ENCODE peak calls at places on chromosomes 16 and 17, in seven cellular contexts. One of them, this sample, is unnamed.

GRCh38 chr16:89863741-89864391 is 9.5 kb upstream of the TCF25 start:
- DNase-seq in endothelial cell of umbilical vein: peak; percentile 86
- DNase-seq in GM23338: no peak
- DNase-seq in cardiac muscle cell: peak; percentile 73
- DNase-seq in GM12878: peak; percentile 69
- DNase-seq in stomach: no peak
- DNase-seq in CD8-positive, alpha-beta T cell: peak; percentile 62
- DNase-seq in this sample: no peak

GRCh38 chr16:73337371-73337770 is 289.4 kb upstream of the ZFHX3 start:
- DNase-seq in endothelial cell of umbilical vein: no peak
- DNase-seq in GM23338: no peak
- DNase-seq in cardiac muscle cell: no peak
- DNase-seq in GM12878: no peak
- DNase-seq in stomach: no peak
- DNase-seq in CD8-positive, alpha-beta T cell: no peak
- DNase-seq in this sample: no peak

GRCh38 chr16:89949121-89949742 is 677 bp downstream of the DEF8 start:
- DNase-seq in endothelial cell of umbilical vein: no peak
- DNase-seq in GM23338: peak; percentile 25
- DNase-seq in cardiac muscle cell: no peak
- DNase-seq in GM12878: no peak
- DNase-seq in stomach: no peak
- DNase-seq in CD8-positive, alpha-beta T cell: no peak
- DNase-seq in this sample: no peak

GRCh38 chr17:28057731-28058246 is 15.3 kb downstream of the NLK start:
- DNase-seq in endothelial cell of umbilical vein: no peak
- DNase-seq in GM23338: no peak
- DNase-seq in cardiac muscle cell: no peak
- DNase-seq in GM12878: peak; percentile 84
- DNase-seq in stomach: no peak
- DNase-seq in CD8-positive, alpha-beta T cell: no peak
- DNase-seq in this sample: peak; percentile 30

GRCh38 chr17:77534137-77534536 is 393.4 kb downstream of the SEC14L1 start:
- DNase-seq in endothelial cell of umbilical vein: no peak
- DNase-seq in GM23338: no peak
- DNase-seq in cardiac muscle cell: no peak
- DNase-seq in GM12878: no peak
- DNase-seq in stomach: no peak
- DNase-seq in CD8-positive, alpha-beta T cell: no peak
- DNase-seq in this sample: no peak

GRCh38 chr17:68343976-68344375 is 52.7 kb downstream of the ARSG start:
- DNase-seq in endothelial cell of umbilical vein: no peak
- DNase-seq in GM23338: no peak
- DNase-seq in cardiac muscle cell: no peak
- DNase-seq in GM12878: no peak
- DNase-seq in stomach: no peak
- DNase-seq in CD8-positive, alpha-beta T cell: no peak
- DNase-seq in this sample: no peak

GRCh38 chr17:74599023-74599399 is 6.9 kb upstream of the CD300LD start:
- DNase-seq in endothelial cell of umbilical vein: no peak
- DNase-seq in GM23338: no peak
- DNase-seq in cardiac muscle cell: peak; percentile 6
- DNase-seq in GM12878: no peak
- DNase-seq in stomach: no peak
- DNase-seq in CD8-positive, alpha-beta T cell: no peak
- DNase-seq in this sample: no peak

GRCh38 chr17:33962857-33963655 is 292.0 kb upstream of the CCL2 start:
- DNase-seq in endothelial cell of umbilical vein: no peak
- DNase-seq in GM23338: no peak
- DNase-seq in cardiac muscle cell: no peak
- DNase-seq in GM12878: peak; percentile 39
- DNase-seq in stomach: no peak
- DNase-seq in CD8-positive, alpha-beta T cell: no peak
- DNase-seq in this sample: no peak

GRCh38 chr16:53159781-53160436 is 105.1 kb downstream of the CHD9 start:
- DNase-seq in endothelial cell of umbilical vein: peak; percentile 70
- DNase-seq in GM23338: peak; percentile 79
- DNase-seq in cardiac muscle cell: peak; percentile 73
- DNase-seq in GM12878: peak; percentile 20
- DNase-seq in stomach: no peak
- DNase-seq in CD8-positive, alpha-beta T cell: no peak
- DNase-seq in this sample: no peak

GRCh38 chr17:81044428-81044763 is 9.4 kb downstream of the BAIAP2 start:
- DNase-seq in endothelial cell of umbilical vein: no peak
- DNase-seq in GM23338: no peak
- DNase-seq in cardiac muscle cell: no peak
- DNase-seq in GM12878: no peak
- DNase-seq in stomach: no peak
- DNase-seq in CD8-positive, alpha-beta T cell: no peak
- DNase-seq in this sample: no peak

GRCh38 chr17:71791311-71791710 is 329.5 kb upstream of the SOX9 start:
- DNase-seq in endothelial cell of umbilical vein: no peak
- DNase-seq in GM23338: no peak
- DNase-seq in cardiac muscle cell: no peak
- DNase-seq in GM12878: no peak
- DNase-seq in stomach: no peak
- DNase-seq in CD8-positive, alpha-beta T cell: no peak
- DNase-seq in this sample: no peak

GRCh38 chr17:27078296-27078695 is 215.6 kb upstream of the WSB1 start:
- DNase-seq in endothelial cell of umbilical vein: no peak
- DNase-seq in GM23338: no peak
- DNase-seq in cardiac muscle cell: no peak
- DNase-seq in GM12878: no peak
- DNase-seq in stomach: no peak
- DNase-seq in CD8-positive, alpha-beta T cell: no peak
- DNase-seq in this sample: no peak

GRCh38 chr16:54334208-54334607 is 47.6 kb upstream of the IRX3 start:
- DNase-seq in endothelial cell of umbilical vein: no peak
- DNase-seq in GM23338: no peak
- DNase-seq in cardiac muscle cell: no peak
- DNase-seq in GM12878: no peak
- DNase-seq in stomach: no peak
- DNase-seq in CD8-positive, alpha-beta T cell: no peak
- DNase-seq in this sample: no peak

GRCh38 chr17:16935241-16935663 is 36.7 kb downstream of the TNFRSF13B start:
- DNase-seq in endothelial cell of umbilical vein: no peak
- DNase-seq in GM23338: no peak
- DNase-seq in cardiac muscle cell: no peak
- DNase-seq in GM12878: no peak
- DNase-seq in stomach: peak; percentile 2
- DNase-seq in CD8-positive, alpha-beta T cell: no peak
- DNase-seq in this sample: no peak

DNA sequence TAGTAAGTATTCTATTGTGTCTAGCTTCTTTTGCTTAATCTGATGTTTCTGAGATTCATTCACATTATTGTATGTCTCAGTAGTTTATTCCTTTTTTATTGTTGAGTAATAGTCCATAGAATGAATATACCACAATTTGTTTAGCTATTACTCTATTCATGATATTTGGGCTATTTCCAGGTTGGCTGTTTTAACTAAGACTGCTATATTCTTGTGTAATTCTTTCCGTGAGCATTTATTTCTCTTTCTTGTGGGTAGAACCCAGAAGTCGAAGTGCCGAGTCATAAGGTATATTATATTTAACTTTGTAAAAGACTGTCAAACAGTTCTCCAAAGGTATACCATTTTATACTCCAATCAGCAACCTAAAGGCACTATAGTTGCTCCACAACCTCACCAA is 160.8 kb downstream of the ANKFN1 start:
- DNase-seq in endothelial cell of umbilical vein: no peak
- DNase-seq in GM23338: no peak
- DNase-seq in cardiac muscle cell: no peak
- DNase-seq in GM12878: no peak
- DNase-seq in stomach: no peak
- DNase-seq in CD8-positive, alpha-beta T cell: no peak
- DNase-seq in this sample: no peak
- H3K27ac ChIP-seq in endothelial cell of umbilical vein: no peak overlapping the region
- H3K27ac ChIP-seq in GM23338: no peak overlapping the region
- H3K27ac ChIP-seq in cardiac muscle cell: no peak overlapping the region
- H3K27ac ChIP-seq in GM12878: no peak overlapping the region
- H3K27ac ChIP-seq in stomach: no peak overlapping the region
- H3K27ac ChIP-seq in CD8-positive, alpha-beta T cell: no peak overlapping the region
- H3K27ac ChIP-seq in this sample: no peak overlapping the region

DNA sequence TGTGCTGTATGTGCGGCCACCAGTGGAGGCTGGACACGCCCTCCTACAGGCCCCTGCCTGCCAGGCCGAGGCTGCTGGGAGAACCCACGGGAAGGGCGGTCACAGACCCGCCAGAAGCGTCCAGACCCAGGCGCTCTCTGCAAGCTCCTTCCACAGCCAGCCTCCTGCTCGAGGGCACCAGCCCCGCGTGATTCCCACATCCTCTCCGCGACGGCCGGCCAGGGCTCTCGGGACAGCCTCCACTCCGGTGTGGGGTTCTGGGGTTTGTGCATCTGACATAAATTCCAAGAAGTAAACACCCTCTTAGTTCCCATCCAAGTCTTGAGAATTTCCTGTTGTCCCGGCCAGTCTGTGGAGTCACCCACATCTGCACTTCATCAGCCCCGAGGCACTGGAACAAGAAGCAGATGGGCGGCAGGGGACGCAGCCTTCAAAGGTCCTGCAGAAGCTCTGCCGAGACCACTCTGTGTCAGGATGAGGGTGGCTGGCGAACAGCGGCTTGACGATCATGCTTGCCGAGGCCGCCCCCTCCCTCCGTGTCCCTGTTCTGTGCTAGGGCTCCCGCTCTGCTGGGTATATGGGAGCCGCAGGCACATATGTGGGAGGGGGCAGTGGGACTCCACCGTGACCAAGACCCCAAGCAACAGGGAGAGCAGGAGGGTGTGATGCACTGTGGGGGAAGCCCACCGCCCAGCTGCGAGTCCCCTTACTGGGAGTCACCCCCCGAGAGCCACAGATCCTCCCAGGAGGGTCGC is 2.4 kb upstream of the TMEM204 start:
- DNase-seq in endothelial cell of umbilical vein: no peak
- DNase-seq in GM23338: no peak
- DNase-seq in cardiac muscle cell: peak; percentile 86
- DNase-seq in GM12878: no peak
- DNase-seq in stomach: no peak
- DNase-seq in CD8-positive, alpha-beta T cell: no peak
- DNase-seq in this sample: no peak
- H3K27ac ChIP-seq in endothelial cell of umbilical vein: no peak overlapping the region
- H3K27ac ChIP-seq in GM23338: no peak overlapping the region
- H3K27ac ChIP-seq in cardiac muscle cell: no peak overlapping the region
- H3K27ac ChIP-seq in GM12878: no peak overlapping the region
- H3K27ac ChIP-seq in stomach: peak overlapping the region; percentile 89
- H3K27ac ChIP-seq in CD8-positive, alpha-beta T cell: no peak overlapping the region
- H3K27ac ChIP-seq in this sample: no peak overlapping the region

DNA sequence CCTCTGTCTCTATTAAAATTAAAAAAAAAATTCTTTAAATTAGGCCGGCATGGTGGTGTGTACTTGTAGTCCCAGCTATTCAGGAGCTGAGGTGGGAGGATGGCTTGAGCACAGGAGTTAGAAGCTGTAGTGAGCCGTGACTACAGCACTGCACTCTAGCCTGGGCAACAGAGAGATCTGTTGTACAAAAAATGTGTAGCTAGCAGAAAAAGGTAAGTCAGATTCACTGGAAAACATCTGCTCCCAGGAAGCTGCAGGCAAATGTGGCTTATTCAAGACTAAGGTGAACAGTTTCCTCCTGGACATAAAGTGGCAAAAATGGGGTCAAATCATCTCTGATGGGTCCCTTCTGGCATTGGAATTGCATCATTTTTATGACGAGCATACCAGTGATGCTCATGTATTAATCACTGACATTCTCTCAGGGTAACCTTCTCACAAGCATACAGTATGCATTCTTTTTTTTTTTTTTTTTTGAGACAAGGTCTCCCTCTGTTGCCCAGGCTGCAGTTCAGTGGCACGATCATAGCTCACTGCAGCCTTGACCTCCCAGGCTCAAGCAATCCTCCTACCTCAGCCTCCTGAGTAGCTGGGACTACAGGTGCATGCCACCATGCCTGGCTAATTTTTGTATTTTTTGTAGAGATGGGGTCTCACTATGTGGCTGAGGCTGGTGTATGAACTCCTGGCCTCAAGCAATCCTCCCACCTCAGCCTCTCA is 48.7 kb downstream of the CPPED1 start:
- DNase-seq in endothelial cell of umbilical vein: no peak
- DNase-seq in GM23338: no peak
- DNase-seq in cardiac muscle cell: no peak
- DNase-seq in GM12878: no peak
- DNase-seq in stomach: no peak
- DNase-seq in CD8-positive, alpha-beta T cell: no peak
- DNase-seq in this sample: no peak
- H3K27ac ChIP-seq in endothelial cell of umbilical vein: no peak overlapping the region
- H3K27ac ChIP-seq in GM23338: no peak overlapping the region
- H3K27ac ChIP-seq in cardiac muscle cell: no peak overlapping the region
- H3K27ac ChIP-seq in GM12878: no peak overlapping the region
- H3K27ac ChIP-seq in stomach: no peak overlapping the region
- H3K27ac ChIP-seq in CD8-positive, alpha-beta T cell: no peak overlapping the region
- H3K27ac ChIP-seq in this sample: no peak overlapping the region

GRCh38 chr17:55734128-55734781 is 11.6 kb upstream of the TMEM100 start:
- DNase-seq in endothelial cell of umbilical vein: peak; percentile 10
- DNase-seq in GM23338: peak; percentile 43
- DNase-seq in cardiac muscle cell: peak; percentile 24
- DNase-seq in GM12878: no peak
- DNase-seq in stomach: no peak
- DNase-seq in CD8-positive, alpha-beta T cell: no peak
- DNase-seq in this sample: no peak
- H3K27ac ChIP-seq in endothelial cell of umbilical vein: no peak overlapping the region
- H3K27ac ChIP-seq in GM23338: no peak overlapping the region
- H3K27ac ChIP-seq in cardiac muscle cell: no peak overlapping the region
- H3K27ac ChIP-seq in GM12878: no peak overlapping the region
- H3K27ac ChIP-seq in stomach: peak overlapping the region; percentile 84
- H3K27ac ChIP-seq in CD8-positive, alpha-beta T cell: no peak overlapping the region
- H3K27ac ChIP-seq in this sample: no peak overlapping the region

This sample was measured in CD4-positive, CD25-positive, alpha-beta regulatory T cell.